ENCODE peak calls at places on chromosomes 3 and 15, in six cellular contexts. One of them, this sample, is unnamed.

GRCh38 chr15:77550275-77551251 is 82.1 kb downstream of the LINGO1 start:
- DNase-seq in cardiac muscle cell: no peak
- DNase-seq in dorsolateral prefrontal cortex: no peak
- DNase-seq in GM23338: no peak
- DNase-seq in astrocyte of the cerebellum: no peak
- DNase-seq in AG04450: no peak
- DNase-seq in this sample: no peak

GRCh38 chr3:64143399-64144130 is 81.7 kb downstream of the PRICKLE2 start:
- DNase-seq in cardiac muscle cell: peak
- DNase-seq in dorsolateral prefrontal cortex: no peak
- DNase-seq in GM23338: no peak
- DNase-seq in astrocyte of the cerebellum: peak
- DNase-seq in AG04450: peak
- DNase-seq in this sample: no peak

GRCh38 chr3:141425523-141426233 is 57.4 kb downstream of the ZBTB38 start:
- DNase-seq in cardiac muscle cell: no peak
- DNase-seq in dorsolateral prefrontal cortex: no peak
- DNase-seq in GM23338: no peak
- DNase-seq in astrocyte of the cerebellum: no peak
- DNase-seq in AG04450: no peak
- DNase-seq in this sample: no peak

GRCh38 chr15:49847937-49848823 is 227.3 kb downstream of the DTWD1 start:
- DNase-seq in cardiac muscle cell: peak
- DNase-seq in dorsolateral prefrontal cortex: no peak
- DNase-seq in GM23338: no peak
- DNase-seq in astrocyte of the cerebellum: peak
- DNase-seq in AG04450: peak
- DNase-seq in this sample: peak

GRCh38 chr3:185632996-185633395 is 46.9 kb downstream of the SENP2 start:
- DNase-seq in cardiac muscle cell: no peak
- DNase-seq in dorsolateral prefrontal cortex: no peak
- DNase-seq in GM23338: no peak
- DNase-seq in astrocyte of the cerebellum: no peak
- DNase-seq in AG04450: no peak
- DNase-seq in this sample: no peak

GRCh38 chr15:86236721-86237121 is 157.1 kb downstream of the AGBL1 start:
- DNase-seq in cardiac muscle cell: no peak
- DNase-seq in dorsolateral prefrontal cortex: no peak
- DNase-seq in GM23338: peak
- DNase-seq in astrocyte of the cerebellum: no peak
- DNase-seq in AG04450: no peak
- DNase-seq in this sample: no peak

GRCh38 chr3:23959147-23959900 is 14.2 kb downstream of the NR1D2 start:
- DNase-seq in cardiac muscle cell: peak
- DNase-seq in dorsolateral prefrontal cortex: no peak
- DNase-seq in GM23338: peak
- DNase-seq in astrocyte of the cerebellum: peak
- DNase-seq in AG04450: peak
- DNase-seq in this sample: peak

GRCh38 chr15:69818529-69818928 is 279.2 kb downstream of the TLE3 start:
- DNase-seq in cardiac muscle cell: no peak
- DNase-seq in dorsolateral prefrontal cortex: no peak
- DNase-seq in GM23338: no peak
- DNase-seq in astrocyte of the cerebellum: no peak
- DNase-seq in AG04450: no peak
- DNase-seq in this sample: no peak

GRCh38 chr15:75454471-75455418 is 3.3 kb upstream of the SIN3A start:
- DNase-seq in cardiac muscle cell: no peak
- DNase-seq in dorsolateral prefrontal cortex: peak
- DNase-seq in GM23338: peak
- DNase-seq in astrocyte of the cerebellum: no peak
- DNase-seq in AG04450: no peak
- DNase-seq in this sample: no peak

GRCh38 chr15:35308802-35309201 is 223.7 kb upstream of the NANOGP8 start:
- DNase-seq in cardiac muscle cell: peak
- DNase-seq in dorsolateral prefrontal cortex: no peak
- DNase-seq in GM23338: no peak
- DNase-seq in astrocyte of the cerebellum: peak
- DNase-seq in AG04450: peak
- DNase-seq in this sample: peak

GRCh38 chr3:12308517-12308916 is 19.6 kb downstream of the PPARG start:
- DNase-seq in cardiac muscle cell: peak
- DNase-seq in dorsolateral prefrontal cortex: no peak
- DNase-seq in GM23338: no peak
- DNase-seq in astrocyte of the cerebellum: peak
- DNase-seq in AG04450: peak
- DNase-seq in this sample: peak

DNA sequence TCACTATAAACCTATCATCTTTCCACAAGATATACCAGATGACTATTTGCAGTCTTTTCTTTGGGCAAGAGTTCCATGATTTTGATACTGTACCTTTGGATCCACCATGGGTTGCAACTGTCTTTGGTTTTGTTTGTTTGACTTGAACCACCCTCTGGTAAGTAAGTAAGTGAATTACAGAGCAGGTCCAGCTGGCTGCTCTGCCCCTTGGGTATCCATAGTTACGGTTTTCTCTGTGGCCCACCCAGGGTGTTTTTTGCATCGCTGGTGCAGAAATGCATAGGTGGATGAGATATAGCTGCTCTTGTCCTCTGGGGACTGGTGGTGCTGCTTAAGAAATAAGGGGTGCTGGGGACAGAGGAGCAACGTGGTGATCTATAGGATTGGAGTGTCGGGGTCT is 33.8 kb downstream of the CHDH start:
- DNase-seq in cardiac muscle cell: no peak
- DNase-seq in dorsolateral prefrontal cortex: no peak
- DNase-seq in GM23338: peak
- DNase-seq in astrocyte of the cerebellum: no peak
- DNase-seq in AG04450: no peak
- DNase-seq in this sample: no peak
- TF ChIP-seq CTCF in cardiac muscle cell: peak
- TF ChIP-seq CTCF in dorsolateral prefrontal cortex: no peak
- TF ChIP-seq CTCF in GM23338: no peak
- TF ChIP-seq CTCF in astrocyte of the cerebellum: no peak
- TF ChIP-seq CTCF in AG04450: no peak
- TF ChIP-seq CTCF in this sample: no peak

DNA sequence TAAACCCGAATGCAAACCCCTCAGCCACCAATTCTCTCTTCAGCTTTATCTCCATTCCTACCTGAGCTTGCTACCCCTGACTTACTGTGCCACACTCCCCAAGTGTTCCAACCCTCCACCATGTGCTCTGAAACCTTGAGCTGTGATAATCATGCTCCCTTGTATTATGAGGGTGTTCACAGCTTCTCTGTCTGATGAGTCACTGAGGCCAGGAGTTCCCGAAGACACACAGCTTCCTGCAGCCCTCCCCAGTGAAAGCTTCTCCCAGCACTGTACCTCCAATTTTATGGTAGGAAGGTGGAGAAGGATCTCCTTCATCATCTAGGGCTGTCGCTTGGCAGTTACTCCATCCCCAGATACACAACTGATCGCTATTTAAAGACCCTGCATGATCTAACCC is 24.9 kb downstream of the STAC start:
- DNase-seq in cardiac muscle cell: no peak
- DNase-seq in dorsolateral prefrontal cortex: no peak
- DNase-seq in GM23338: no peak
- DNase-seq in astrocyte of the cerebellum: no peak
- DNase-seq in AG04450: no peak
- DNase-seq in this sample: no peak
- TF ChIP-seq CTCF in cardiac muscle cell: no peak
- TF ChIP-seq CTCF in dorsolateral prefrontal cortex: no peak
- TF ChIP-seq CTCF in GM23338: no peak
- TF ChIP-seq CTCF in astrocyte of the cerebellum: no peak
- TF ChIP-seq CTCF in AG04450: no peak
- TF ChIP-seq CTCF in this sample: no peak

GRCh38 chr3:170359178-170359704 is 1.7 kb downstream of the SKIL start:
- DNase-seq in cardiac muscle cell: no peak
- DNase-seq in dorsolateral prefrontal cortex: no peak
- DNase-seq in GM23338: no peak
- DNase-seq in astrocyte of the cerebellum: no peak
- DNase-seq in AG04450: no peak
- DNase-seq in this sample: no peak

GRCh38 chr3:170356596-170357175 is 829 bp upstream of the SKIL start:
- DNase-seq in cardiac muscle cell: peak
- DNase-seq in dorsolateral prefrontal cortex: peak
- DNase-seq in GM23338: peak
- DNase-seq in astrocyte of the cerebellum: no peak
- DNase-seq in AG04450: no peak
- DNase-seq in this sample: peak

GRCh38 chr3:170357920-170358854 is 672 bp downstream of the SKIL start:
- DNase-seq in cardiac muscle cell: peak
- DNase-seq in dorsolateral prefrontal cortex: peak
- DNase-seq in GM23338: peak
- DNase-seq in astrocyte of the cerebellum: no peak
- DNase-seq in AG04450: no peak
- DNase-seq in this sample: peak

GRCh38 chr3:170355738-170356595 is 1.5 kb upstream of the SKIL start:
- DNase-seq in cardiac muscle cell: peak
- DNase-seq in dorsolateral prefrontal cortex: peak
- DNase-seq in GM23338: peak
- DNase-seq in astrocyte of the cerebellum: no peak
- DNase-seq in AG04450: no peak
- DNase-seq in this sample: no peak

GRCh38 chr3:170357176-170357919 is at the start of gene SKIL:
- DNase-seq in cardiac muscle cell: peak
- DNase-seq in dorsolateral prefrontal cortex: peak
- DNase-seq in GM23338: peak
- DNase-seq in astrocyte of the cerebellum: peak
- DNase-seq in AG04450: peak
- DNase-seq in this sample: peak
- TF ChIP-seq CTCF in cardiac muscle cell: peak
- TF ChIP-seq CTCF in dorsolateral prefrontal cortex: peak
- TF ChIP-seq CTCF in GM23338: no peak
- TF ChIP-seq CTCF in astrocyte of the cerebellum: no peak
- TF ChIP-seq CTCF in AG04450: no peak
- TF ChIP-seq CTCF in this sample: no peak

DNA sequence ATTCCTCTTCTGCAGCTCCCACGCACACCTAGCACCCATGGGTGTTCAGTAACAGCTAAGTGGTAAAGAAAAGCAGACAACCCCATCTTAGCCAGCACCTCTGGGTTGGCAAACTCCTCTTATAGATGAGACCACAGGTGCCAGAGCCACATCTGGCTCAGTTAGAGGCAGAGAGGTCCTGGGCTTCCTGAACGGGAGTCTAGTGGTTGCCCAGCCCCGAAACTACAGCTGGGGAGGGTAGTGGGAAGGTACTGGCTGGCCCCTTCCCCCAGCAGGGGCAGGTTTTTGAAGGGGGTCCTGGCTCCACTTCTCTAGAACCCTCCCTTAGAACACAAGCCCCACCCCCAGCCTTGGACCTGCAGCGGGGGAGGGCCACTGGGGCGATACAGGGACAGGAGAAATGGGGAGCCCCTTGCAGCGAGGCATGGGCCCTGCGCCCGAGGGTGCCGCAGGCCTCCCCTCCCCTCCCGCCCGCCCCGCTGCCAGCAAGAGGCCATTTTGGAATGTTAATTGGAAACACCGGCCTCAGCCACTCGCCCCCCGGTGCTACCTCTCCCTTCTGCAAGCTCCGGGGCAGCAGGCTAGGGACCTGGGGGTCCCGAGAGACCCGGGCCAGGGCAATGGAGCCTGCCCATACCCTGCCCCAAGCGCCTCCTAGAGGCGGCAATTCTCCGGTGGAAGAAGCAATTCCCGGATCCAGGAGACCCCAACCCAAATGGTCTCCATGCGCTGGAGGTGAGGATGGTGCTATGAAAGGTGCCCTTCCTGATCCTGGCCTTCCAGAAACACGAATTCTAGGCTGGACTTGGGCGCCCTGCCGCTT is 1.5 kb downstream of the DUSP7 start:
- DNase-seq in cardiac muscle cell: no peak
- DNase-seq in dorsolateral prefrontal cortex: no peak
- DNase-seq in GM23338: peak
- DNase-seq in astrocyte of the cerebellum: no peak
- DNase-seq in AG04450: no peak
- DNase-seq in this sample: no peak
- TF ChIP-seq CTCF in cardiac muscle cell: peak
- TF ChIP-seq CTCF in dorsolateral prefrontal cortex: peak
- TF ChIP-seq CTCF in GM23338: peak
- TF ChIP-seq CTCF in astrocyte of the cerebellum: peak
- TF ChIP-seq CTCF in AG04450: peak
- TF ChIP-seq CTCF in this sample: peak

DNA sequence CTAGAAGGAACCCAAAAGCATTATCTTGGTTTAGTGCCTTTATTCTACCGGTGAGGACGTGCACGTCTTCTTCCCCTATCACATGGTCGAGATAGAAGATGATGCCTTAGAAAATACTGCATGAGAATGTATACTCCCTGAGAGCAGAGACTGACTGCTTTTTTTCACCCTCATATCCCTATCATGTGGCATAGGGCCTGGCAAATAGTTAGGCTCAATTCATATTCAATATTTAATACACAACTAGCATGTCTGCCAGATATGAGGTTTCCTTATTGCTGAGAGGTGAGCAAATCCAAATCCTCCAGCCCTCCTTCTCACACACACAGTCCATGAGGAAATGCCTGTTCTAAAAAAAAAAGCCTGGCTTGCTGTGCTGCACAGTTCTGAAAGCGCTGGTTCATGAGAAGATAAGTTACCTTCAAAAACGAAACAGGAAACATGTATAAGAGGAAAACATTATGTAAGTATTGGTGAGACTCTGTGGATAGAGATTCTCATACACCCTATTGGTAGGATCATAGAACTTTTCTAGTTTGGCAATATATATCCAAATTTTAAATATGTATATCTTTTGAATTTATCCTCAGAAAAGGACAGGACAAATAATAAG is 15.5 kb upstream of the ACAP2 start:
- DNase-seq in cardiac muscle cell: peak
- DNase-seq in dorsolateral prefrontal cortex: no peak
- DNase-seq in GM23338: no peak
- DNase-seq in astrocyte of the cerebellum: no peak
- DNase-seq in AG04450: no peak
- DNase-seq in this sample: no peak
- TF ChIP-seq CTCF in cardiac muscle cell: no peak
- TF ChIP-seq CTCF in dorsolateral prefrontal cortex: no peak
- TF ChIP-seq CTCF in GM23338: no peak
- TF ChIP-seq CTCF in astrocyte of the cerebellum: no peak
- TF ChIP-seq CTCF in AG04450: no peak
- TF ChIP-seq CTCF in this sample: no peak

GRCh38 chr3:32420138-32420981 is 28.7 kb downstream of the CMTM7 start:
- DNase-seq in cardiac muscle cell: peak
- DNase-seq in dorsolateral prefrontal cortex: no peak
- DNase-seq in GM23338: peak
- DNase-seq in astrocyte of the cerebellum: no peak
- DNase-seq in AG04450: no peak
- DNase-seq in this sample: no peak
- TF ChIP-seq CTCF in cardiac muscle cell: peak
- TF ChIP-seq CTCF in dorsolateral prefrontal cortex: no peak
- TF ChIP-seq CTCF in GM23338: peak
- TF ChIP-seq CTCF in astrocyte of the cerebellum: peak
- TF ChIP-seq CTCF in AG04450: peak
- TF ChIP-seq CTCF in this sample: no peak

GRCh38 chr3:192422998-192423349 is 304.4 kb downstream of the FGF12 start:
- DNase-seq in cardiac muscle cell: peak
- DNase-seq in dorsolateral prefrontal cortex: no peak
- DNase-seq in GM23338: peak
- DNase-seq in astrocyte of the cerebellum: peak
- DNase-seq in AG04450: no peak
- DNase-seq in this sample: no peak
- TF ChIP-seq CTCF in cardiac muscle cell: peak
- TF ChIP-seq CTCF in dorsolateral prefrontal cortex: peak
- TF ChIP-seq CTCF in GM23338: peak
- TF ChIP-seq CTCF in astrocyte of the cerebellum: peak
- TF ChIP-seq CTCF in AG04450: no peak
- TF ChIP-seq CTCF in this sample: peak